ENCODE peak calls at places on chromosomes 12 and 14, in eight cellular contexts. R is pons; C is T-helper 2 cell; Q is ureter; W is mammary epithelial cell; A is MV-4-11; J is activated naive CD4-positive, alpha-beta T cell treated with anti-CD3 and anti-CD28 coated beads for 36 hours; N is kidney. T is an unnamed sample.

GRCh38 chr14:76917158-76917596 is 91.0 kb downstream of the LRRC74A start:
- DNase-seq in Q (no peak), A (no peak), N (no peak), W (peak), C (no peak), R (peak), J (peak), T (no peak)

GRCh38 chr14:95502381-95502950 is 14.0 kb downstream of the SYNE3 start:
- DNase-seq in A (peak), W (no peak), Q (no peak), J (no peak), R (no peak), N (no peak), C (no peak), T (peak)

GRCh38 chr14:96403409-96403808 is 11.5 kb downstream of the AK7 start:
- DNase-seq in W (no peak), Q (no peak), N (no peak), R (no peak), J (no peak), A (no peak), C (no peak), T (no peak)

GRCh38 chr12:22858849-22859569 is 234.0 kb downstream of the ETNK1 start:
- DNase-seq in W (no peak), Q (no peak), A (no peak), J (no peak), R (no peak), C (no peak), N (no peak), T (no peak)

GRCh38 chr12:132723764-132724140 is 13.1 kb downstream of the PGAM5 start:
- DNase-seq in Q (no peak), R (no peak), J (no peak), W (no peak), N (no peak), C (no peak), A (no peak), T (no peak)

GRCh38 chr14:64095620-64096019 is 198.6 kb downstream of the ESR2 start:
- DNase-seq in R (no peak), A (no peak), C (no peak), J (peak), W (peak), N (no peak), Q (no peak), T (no peak)

GRCh38 chr12:70060634-70061033 is 182.6 kb upstream of the CNOT2 start:
- DNase-seq in R (no peak), A (no peak), C (no peak), N (no peak), Q (no peak), J (no peak), W (no peak), T (no peak)

GRCh38 chr12:11834104-11834812 is 184.8 kb downstream of the ETV6 start:
- DNase-seq in R (no peak), C (peak), W (peak), A (no peak), Q (no peak), N (no peak), J (no peak), T (no peak)

GRCh38 chr14:37936971-37937370 is 270.7 kb upstream of the SSTR1 start:
- DNase-seq in R (no peak), Q (no peak), A (no peak), J (no peak), N (no peak), W (no peak), C (no peak), T (no peak)

GRCh38 chr14:101734241-101734847 is 27.2 kb upstream of the PPP2R5C start:
- DNase-seq in Q (no peak), W (peak), A (no peak), N (no peak), R (no peak), J (no peak), C (no peak), T (peak)

GRCh38 chr12:26197832-26198231 is 2.5 kb downstream of the SSPN start:
- DNase-seq in Q (no peak), R (no peak), J (no peak), C (no peak), W (no peak), A (no peak), N (no peak), T (no peak)

GRCh38 chr12:110246690-110247339 is 34.2 kb upstream of the ATP2A2 start:
- DNase-seq in R (no peak), W (no peak), C (no peak), A (no peak), N (no peak), Q (no peak), J (no peak), T (no peak)

GRCh38 chr12:102479099-102479887 is 1.1 kb downstream of the IGF1 start:
- DNase-seq in Q (no peak), R (peak), J (peak), A (peak), N (no peak), C (no peak), W (peak), T (no peak)

GRCh38 chr14:79764288-79764687 is 447.0 kb downstream of the DIO2 start:
- DNase-seq in A (no peak), N (no peak), C (no peak), R (no peak), J (no peak), W (no peak), Q (no peak), T (no peak)

GRCh38 chr12:459430-460258 is at the start of gene B4GALNT3:
- DNase-seq in J (peak), W (peak), R (no peak), Q (no peak), C (peak), N (peak), A (peak), T (peak)

GRCh38 chr12:613996-614726 is 49.1 kb downstream of the NINJ2 start:
- DNase-seq in J (peak), C (peak), A (peak), W (no peak), N (no peak), Q (no peak), R (peak), T (no peak)

GRCh38 chr14:74483321-74483720 is 9.8 kb downstream of the NPC2 start:
- DNase-seq in R (no peak), A (no peak), Q (no peak), N (no peak), W (no peak), C (no peak), J (no peak), T (no peak)

GRCh38 chr12:39413836-39414771 is 28.8 kb downstream of the KIF21A start:
- DNase-seq in J (no peak), N (no peak), W (no peak), A (no peak), R (no peak), Q (no peak), C (peak), T (no peak)

GRCh38 chr14:24952851-24953666 is 96.9 kb downstream of the STXBP6 start:
- DNase-seq in J (no peak), Q (no peak), W (no peak), A (no peak), N (no peak), R (peak), C (no peak), T (no peak)

GRCh38 chr14:101044741-101045140 is 141.2 kb upstream of the RTL1 start:
- DNase-seq in Q (no peak), C (no peak), W (no peak), A (no peak), R (no peak), J (no peak), N (no peak), T (no peak)

GRCh38 chr12:13870255-13870654 is 111.1 kb downstream of the GRIN2B start:
- DNase-seq in N (no peak), W (no peak), C (no peak), Q (no peak), J (no peak), R (no peak), A (no peak), T (no peak)

GRCh38 chr14:31024042-31024480 is 1.4 kb upstream of the AP4S1 start:
- DNase-seq in Q (no peak), N (no peak), A (no peak), C (no peak), J (no peak), R (peak), W (no peak), T (no peak)

GRCh38 chr14:100663528-100664052 is 63.1 kb upstream of the DLK1 start:
- DNase-seq in R (no peak), W (no peak), J (no peak), C (no peak), N (no peak), A (no peak), Q (no peak), T (no peak)

GRCh38 chr12:125518074-125518473 is 452.8 kb downstream of the AACS start:
- DNase-seq in C (no peak), W (no peak), Q (no peak), A (no peak), R (no peak), N (no peak), J (no peak), T (no peak)

GRCh38 chr12:106205208-106206069 is 42.4 kb downstream of the CKAP4 start:
- DNase-seq in C (no peak), R (peak), J (no peak), Q (no peak), W (peak), A (no peak), N (no peak), T (peak)

GRCh38 chr14:105989746-105990302 is 463.4 kb downstream of the TMEM121 start:
- DNase-seq in N (no peak), R (no peak), J (peak), Q (no peak), W (no peak), A (no peak), C (peak), T (no peak)

GRCh38 chr12:103901518-103902173 is 28.6 kb upstream of the HSP90B1 start:
- DNase-seq in Q (no peak), R (no peak), J (peak), N (no peak), A (no peak), C (peak), W (no peak), T (no peak)